ENCODE peak calls at places on chromosomes 6 and 20, in nine cellular contexts. E is ascending aorta; C is ovary; O is CD8-positive, alpha-beta memory T cell; V is effector memory CD4-positive, alpha-beta T cell; M is tibial nerve; X is GM23248; H is psoas muscle; Q is OCI-LY7. L is an unnamed sample.

GRCh38 chr6:33508935-33509926 is 54.9 kb downstream of the ZBTB9 start:
- DNase-seq in E (no peak), C (no peak), O (no peak), V (no peak), M (no peak), X (peak), H (no peak), Q (no peak), L (no peak)

GRCh38 chr6:150165020-150165702 is 22.3 kb downstream of the PPP1R14C start:
- DNase-seq in E (no peak), C (no peak), O (no peak), V (no peak), M (no peak), X (no peak), H (no peak), Q (no peak), L (no peak)

GRCh38 chr6:166627875-166628849 is 1.1 kb upstream of the RPS6KA2 start:
- DNase-seq in E (no peak), C (peak), O (peak), V (peak), M (peak), X (peak), H (peak), Q (peak), L (peak)

GRCh38 chr6:16964553-16965499 is 137.0 kb upstream of the STMND1 start:
- DNase-seq in E (no peak), C (peak), O (peak), V (peak), M (peak), X (peak), H (peak), Q (peak), L (peak)

GRCh38 chr6:50762798-50763197 is 49.5 kb downstream of the TFAP2D start:
- DNase-seq in E (no peak), C (no peak), O (no peak), V (no peak), M (no peak), X (peak), H (no peak), Q (no peak), L (no peak)

GRCh38 chr20:5654557-5654956 is 95.6 kb upstream of the SHLD1 start:
- DNase-seq in E (no peak), C (no peak), O (no peak), V (no peak), M (no peak), X (peak), H (no peak), Q (no peak), L (no peak)

GRCh38 chr20:61912665-61913422 is 152.8 kb downstream of the TAF4 start:
- DNase-seq in E (no peak), C (no peak), O (no peak), V (no peak), M (no peak), X (no peak), H (peak), Q (peak), L (no peak)

GRCh38 chr20:44941292-44941691 is 18.9 kb downstream of the TOMM34 start:
- DNase-seq in E (no peak), C (no peak), O (no peak), V (no peak), M (no peak), X (no peak), H (no peak), Q (no peak), L (no peak)

GRCh38 chr20:10239954-10240353 is 21.3 kb downstream of the SNAP25 start:
- DNase-seq in E (no peak), C (no peak), O (no peak), V (no peak), M (no peak), X (no peak), H (no peak), Q (no peak), L (peak)

GRCh38 chr6:54903884-54904283 is 57.3 kb downstream of the FAM83B start:
- DNase-seq in E (no peak), C (no peak), O (no peak), V (no peak), M (no peak), X (no peak), H (no peak), Q (no peak), L (no peak)

GRCh38 chr6:116101298-116101718 is 655 bp downstream of the NT5DC1 start:
- DNase-seq in E (no peak), C (no peak), O (no peak), V (no peak), M (peak), X (no peak), H (no peak), Q (no peak), L (no peak)

GRCh38 chr20:43409041-43409913 is 48.4 kb upstream of the SRSF6 start:
- DNase-seq in E (no peak), C (no peak), O (no peak), V (no peak), M (no peak), X (peak), H (no peak), Q (peak), L (peak)

GRCh38 chr6:128327890-128328289 is 192.5 kb downstream of the PTPRK start:
- DNase-seq in E (no peak), C (no peak), O (peak), V (no peak), M (no peak), X (peak), H (no peak), Q (peak), L (peak)

GRCh38 chr6:72524011-72524645 is 97.7 kb upstream of the KCNQ5 start:
- DNase-seq in E (no peak), C (no peak), O (no peak), V (no peak), M (no peak), X (no peak), H (no peak), Q (no peak), L (no peak)

GRCh38 chr6:23174781-23175361 is 605.5 kb downstream of the HDGFL1 start:
- DNase-seq in E (no peak), C (no peak), O (no peak), V (no peak), M (no peak), X (peak), H (no peak), Q (no peak), L (no peak)

GRCh38 chr6:52152070-52152423 is 34.1 kb upstream of the IL17A start:
- DNase-seq in E (no peak), C (no peak), O (no peak), V (no peak), M (no peak), X (no peak), H (no peak), Q (no peak), L (no peak)

GRCh38 chr6:1387632-1388031 is 1.7 kb upstream of the FOXF2 start:
- DNase-seq in E (no peak), C (no peak), O (no peak), V (no peak), M (no peak), X (no peak), H (no peak), Q (no peak), L (no peak)

DNA sequence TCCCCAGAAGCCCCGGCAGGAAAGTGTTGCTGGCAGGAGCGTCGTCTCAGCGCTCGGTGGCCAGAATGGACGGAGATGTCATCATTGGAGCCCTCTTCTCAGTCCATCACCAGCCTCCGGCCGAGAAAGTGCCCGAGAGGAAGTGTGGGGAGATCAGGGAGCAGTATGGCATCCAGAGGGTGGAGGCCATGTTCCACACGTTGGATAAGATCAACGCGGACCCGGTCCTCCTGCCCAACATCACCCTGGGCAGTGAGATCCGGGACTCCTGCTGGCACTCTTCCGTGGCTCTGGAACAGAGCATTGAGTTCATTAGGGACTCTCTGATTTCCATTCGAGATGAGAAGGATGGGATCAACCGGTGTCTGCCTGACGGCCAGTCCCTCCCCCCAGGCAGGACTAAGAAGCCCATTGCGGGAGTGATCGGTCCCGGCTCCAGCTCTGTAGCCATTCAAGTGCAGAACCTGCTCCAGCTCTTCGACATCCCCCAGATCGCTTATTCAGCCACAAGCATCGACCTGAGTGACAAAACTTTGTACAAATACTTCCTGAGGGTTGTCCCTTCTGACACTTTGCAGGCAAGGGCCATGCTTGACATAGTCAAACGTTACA is 817 bp downstream of the GRM1 start:
- DNase-seq in E (no peak), C (no peak), O (no peak), V (no peak), M (no peak), X (no peak), H (peak), Q (no peak), L (no peak)
- H3K4me3 ChIP-seq in E (no peak), C (no peak), O (no peak), V (no peak), M (no peak), X (no peak), H (no peak), Q (no peak), L (no peak)

DNA sequence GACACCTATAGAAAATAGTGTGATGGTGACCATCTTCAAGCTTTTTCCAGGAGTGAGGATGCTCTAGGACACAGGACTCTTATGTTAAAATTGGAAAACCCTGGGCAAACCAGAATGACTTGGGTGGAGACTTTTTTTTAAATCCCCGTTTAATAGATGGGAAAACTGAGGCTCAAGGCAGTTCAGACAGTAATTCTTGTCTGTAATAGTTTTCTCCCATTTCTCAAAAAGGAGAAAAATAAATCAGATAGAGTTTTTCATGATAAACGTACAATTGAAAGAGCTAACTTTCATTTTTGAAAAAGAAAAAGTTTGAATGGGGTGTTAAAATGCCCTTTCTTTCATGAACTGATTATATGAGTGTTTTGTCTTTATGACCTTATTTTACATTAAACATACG is 6.8 kb downstream of the BCAS1 start:
- DNase-seq in E (no peak), C (no peak), O (no peak), V (no peak), M (no peak), X (no peak), H (no peak), Q (no peak), L (no peak)
- H3K27ac ChIP-seq in E (no peak), C (no peak), O (no peak), V (no peak), M (peak), X (no peak), H (no peak), Q (no peak), L (no peak)

GRCh38 chr6:5994999-5995698 is 11.6 kb downstream of the NRN1 start:
- DNase-seq in E (no peak), C (no peak), O (no peak), V (no peak), M (no peak), X (no peak), H (no peak), Q (no peak), L (no peak)
- H3K4me3 ChIP-seq in E (no peak), C (no peak), O (no peak), V (peak), M (no peak), X (no peak), H (peak), Q (no peak), L (no peak)

GRCh38 chr20:57375652-57376230 is 15.5 kb upstream of the RBM38 start:
- DNase-seq in E (no peak), C (no peak), O (no peak), V (no peak), M (no peak), X (no peak), H (no peak), Q (no peak), L (no peak)
- H3K27ac ChIP-seq in E (no peak), C (no peak), O (no peak), V (no peak), M (peak), X (no peak), H (no peak), Q (no peak), L (no peak)

DNA sequence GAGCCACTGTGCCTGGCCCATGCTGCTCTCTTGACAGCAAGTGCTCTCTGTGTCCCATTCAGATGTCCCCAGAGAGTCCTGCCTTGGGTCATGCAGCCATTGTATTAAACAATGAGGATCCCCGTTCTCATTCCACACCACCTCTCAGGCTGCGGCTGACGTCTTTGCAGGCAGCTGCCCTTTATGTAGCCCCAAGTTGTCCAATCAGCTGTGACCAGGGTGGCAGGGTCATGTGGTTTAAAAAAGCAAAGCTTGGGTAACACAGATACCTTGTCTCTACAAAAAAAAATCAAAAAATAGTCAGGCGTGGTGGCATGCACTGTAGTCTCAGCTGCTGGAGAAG is 13.2 kb downstream of the GCNT2 start:
- DNase-seq in E (no peak), C (no peak), O (no peak), V (no peak), M (no peak), X (no peak), H (no peak), Q (peak), L (no peak)
- H3K4me3 ChIP-seq in E (no peak), C (no peak), O (no peak), V (no peak), M (no peak), X (no peak), H (no peak), Q (peak), L (no peak)